ENCODE peak calls at places on chromosomes 7 and 10, in four cellular contexts. P is uterus, I is adrenal gland, J is heart left ventricle. L is an unnamed sample.

GRCh38 chr7:79806161-79806734 is 328.4 kb upstream of the GNAI1 start:
- DNase-seq in P (no peak), J (no peak), I (no peak), L (no peak)

GRCh38 chr10:78358406-78358805 is 324.7 kb downstream of the RPS24 start:
- DNase-seq in J (no peak), P (no peak), I (no peak), L (no peak)

GRCh38 chr7:46286346-46286745 is 365.3 kb upstream of the IGFBP3 start:
- DNase-seq in I (no peak), P (no peak), J (no peak), L (no peak)

GRCh38 chr10:122190553-122190952 is 80.5 kb upstream of the BTBD16 start:
- DNase-seq in I (no peak), P (no peak), J (no peak), L (no peak)

GRCh38 chr10:49738616-49739360 is 23.3 kb downstream of the OGDHL start:
- DNase-seq in P (no peak), I (no peak), J (no peak), L (no peak)

GRCh38 chr10:31147220-31147608 is 115.5 kb upstream of the ZNF438 start:
- DNase-seq in J (no peak), I (no peak), P (no peak), L (no peak)

GRCh38 chr7:103811997-103812396 is 177.5 kb downstream of the RELN start:
- DNase-seq in I (no peak), J (no peak), P (no peak), L (no peak)

GRCh38 chr10:92822964-92823363 is 25.4 kb upstream of the EXOC6 start:
- DNase-seq in I (no peak), J (no peak), P (no peak), L (no peak)

GRCh38 chr10:71766717-71767419 is 6.5 kb downstream of the VSIR start:
- DNase-seq in P (peak), J (peak), I (peak), L (peak)

GRCh38 chr7:143362126-143362961 is at the start of gene FAM131B:
- DNase-seq in P (no peak), J (no peak), I (no peak), L (no peak)

GRCh38 chr7:34709771-34710170 is 51.8 kb downstream of the NPSR1 start:
- DNase-seq in J (no peak), I (no peak), P (no peak), L (no peak)

GRCh38 chr10:98536551-98536950 is 89.8 kb upstream of the HPS1 start:
- DNase-seq in J (no peak), P (no peak), I (no peak), L (no peak)

GRCh38 chr7:74542558-74543117 is 88.9 kb downstream of the GTF2IRD1 start:
- DNase-seq in J (peak), P (no peak), I (peak), L (peak)

GRCh38 chr10:62830577-62831122 is 14.5 kb upstream of the EGR2 start:
- DNase-seq in J (no peak), I (peak), P (no peak), L (no peak)

GRCh38 chr7:150993511-150993910 is 2.7 kb downstream of the NOS3 start:
- DNase-seq in I (peak), J (peak), P (no peak), L (no peak)
- TF ChIP-seq POLR2A in I (no peak), J (peak), P (no peak), L (no peak)

DNA sequence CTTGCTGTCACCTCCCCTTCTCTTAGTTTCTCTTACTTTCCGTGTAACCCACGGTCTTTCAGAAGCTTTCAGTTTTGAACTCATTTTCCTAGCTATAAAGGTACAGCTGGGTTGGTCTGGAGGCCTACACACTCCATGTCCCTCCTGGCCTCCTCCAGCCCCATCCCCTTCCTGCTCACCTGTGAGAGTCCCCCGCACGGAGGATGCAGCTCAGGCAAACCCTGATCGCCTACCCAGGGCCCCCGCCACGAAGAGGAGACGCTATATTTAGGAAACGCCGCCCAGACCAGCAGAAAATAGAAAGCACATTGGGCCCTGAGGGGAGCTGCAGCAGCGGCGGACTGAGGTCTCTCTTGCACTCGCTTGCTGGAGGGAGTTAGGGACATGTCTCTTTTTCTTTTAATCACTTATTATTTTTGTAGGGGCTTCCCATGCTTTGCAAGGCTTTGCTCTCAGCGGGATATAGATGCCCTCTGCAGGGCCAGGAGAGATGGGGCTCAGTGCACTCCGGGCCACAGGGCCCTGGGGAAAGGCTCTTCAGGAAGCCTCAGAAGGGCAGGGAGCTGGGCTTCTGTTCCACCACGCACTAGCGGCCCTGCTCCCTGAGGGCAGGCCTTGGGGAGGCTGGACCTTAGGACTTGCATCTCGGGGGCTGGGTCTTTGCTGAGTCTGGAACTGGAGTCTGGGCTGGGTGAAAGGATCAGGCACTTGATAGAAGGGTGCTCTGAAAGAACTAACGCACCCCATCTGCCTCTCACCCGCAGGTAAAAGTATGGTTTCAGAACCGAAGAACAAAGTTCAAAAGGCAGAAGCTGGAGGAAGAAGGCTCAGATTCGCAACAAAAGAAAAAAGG is 5.0 kb downstream of the EMX2 start:
- DNase-seq in I (no peak), J (no peak), P (no peak), L (no peak)
- H3K4me3 ChIP-seq in I (no peak), J (no peak), P (peak), L (no peak)

GRCh38 chr7:100880645-100881044 is 5.7 kb downstream of the SRRT start:
- DNase-seq in I (no peak), J (no peak), P (no peak), L (no peak)
- TF ChIP-seq POLR2A in I (no peak), J (no peak), P (no peak), L (no peak)

DNA sequence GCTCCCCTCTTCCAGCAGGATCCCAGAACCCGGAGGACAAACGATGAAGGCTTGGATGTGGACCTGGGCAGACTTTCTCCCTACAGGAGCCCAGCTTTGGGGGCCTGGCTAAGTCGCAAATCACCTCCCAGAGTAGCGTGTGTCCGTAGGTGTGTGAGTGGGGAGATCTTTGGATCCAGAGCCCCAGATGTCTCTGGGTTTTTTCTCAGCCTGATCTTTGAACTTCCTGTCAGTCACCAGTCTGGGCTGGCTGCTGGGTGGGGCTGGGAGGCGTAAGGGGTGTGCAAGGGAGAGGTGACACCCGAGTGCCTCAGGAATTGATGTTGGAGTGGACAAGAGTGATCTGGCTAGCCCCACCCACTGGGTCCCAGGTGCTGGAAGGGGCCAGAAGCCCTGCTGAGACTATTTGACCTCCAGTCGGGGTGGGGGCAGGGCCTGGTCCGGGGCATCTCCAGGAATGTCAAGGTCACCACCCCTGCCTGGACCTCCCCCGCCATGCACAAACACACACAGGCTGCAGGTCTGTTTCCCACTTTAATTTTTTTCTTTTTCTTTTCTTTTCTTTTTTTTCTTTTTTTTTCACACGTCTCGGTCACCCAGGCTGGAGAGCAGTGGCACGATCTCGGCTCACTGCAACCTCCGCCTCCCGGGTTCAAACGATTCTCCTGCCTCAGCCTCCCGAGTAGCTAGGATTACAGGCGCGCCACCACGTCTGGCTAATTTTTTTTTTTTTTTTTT is at the start of gene MOGAT3:
- DNase-seq in P (no peak), J (no peak), I (no peak), L (no peak)
- H3K4me3 ChIP-seq in P (no peak), J (no peak), I (no peak), L (no peak)

DNA sequence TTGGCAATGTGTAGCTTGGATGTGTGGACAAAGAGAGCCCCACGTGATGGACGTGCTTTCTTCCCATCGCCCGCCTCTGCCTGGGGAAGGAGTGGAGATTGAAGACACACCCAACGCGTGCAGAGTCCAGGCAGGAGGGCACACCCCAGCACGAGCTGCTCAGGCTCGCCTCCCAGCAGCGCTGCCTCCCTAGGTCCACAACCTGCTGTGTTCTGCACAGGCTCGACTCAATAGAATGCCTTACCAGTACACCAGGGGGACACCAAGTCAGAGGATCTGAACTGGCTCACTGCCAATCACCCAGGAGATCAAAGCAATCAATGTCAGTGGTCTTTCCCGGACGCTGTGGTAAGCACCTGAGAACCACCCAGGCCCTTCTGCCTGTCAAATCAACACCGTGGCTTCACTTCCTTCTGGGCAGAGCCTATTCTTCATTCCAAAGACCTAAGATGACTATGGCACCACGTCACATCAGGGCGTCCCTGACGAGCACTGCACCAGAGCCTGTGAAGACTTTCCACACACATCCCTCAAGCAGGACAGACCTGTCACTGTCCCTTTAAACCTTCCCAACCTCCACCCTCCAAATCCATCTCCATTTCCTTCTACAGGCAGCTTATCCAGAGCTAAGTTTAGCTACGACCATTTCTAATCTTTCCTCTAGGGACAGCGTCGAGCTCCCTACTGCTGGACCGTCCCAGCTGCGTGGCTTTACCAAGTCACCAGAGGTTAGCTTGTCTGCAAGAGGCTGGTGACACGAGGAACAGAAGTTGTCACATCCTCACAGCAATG is 72.3 kb downstream of the AMZ1 start:
- DNase-seq in P (peak), J (no peak), I (peak), L (peak)
- TF ChIP-seq POLR2A in P (no peak), J (no peak), I (no peak), L (no peak)

GRCh38 chr7:114082567-114082933 is 163.7 kb upstream of the PPP1R3A start:
- DNase-seq in P (no peak), J (no peak), I (no peak), L (no peak)
- H3K4me3 ChIP-seq in P (peak), J (peak), I (no peak), L (no peak)

GRCh38 chr10:74150151-74151056 is at the start of gene AP3M1:
- DNase-seq in I (peak), J (peak), P (peak), L (peak)
- TF ChIP-seq POLR2A in I (no peak), J (no peak), P (no peak), L (no peak)

GRCh38 chr10:132704008-132704814 is 81.7 kb downstream of the NKX6-2 start:
- DNase-seq in P (no peak), J (peak), I (no peak), L (no peak)

GRCh38 chr10:132703305-132704007 is 82.5 kb downstream of the NKX6-2 start:
- DNase-seq in P (no peak), I (no peak), J (peak), L (no peak)

GRCh38 chr10:132706701-132707100 is 79.2 kb downstream of the NKX6-2 start:
- DNase-seq in I (no peak), J (peak), P (no peak), L (no peak)

GRCh38 chr10:132705943-132706342 is 80.0 kb downstream of the NKX6-2 start:
- DNase-seq in I (no peak), P (no peak), J (no peak), L (no peak)

DNA sequence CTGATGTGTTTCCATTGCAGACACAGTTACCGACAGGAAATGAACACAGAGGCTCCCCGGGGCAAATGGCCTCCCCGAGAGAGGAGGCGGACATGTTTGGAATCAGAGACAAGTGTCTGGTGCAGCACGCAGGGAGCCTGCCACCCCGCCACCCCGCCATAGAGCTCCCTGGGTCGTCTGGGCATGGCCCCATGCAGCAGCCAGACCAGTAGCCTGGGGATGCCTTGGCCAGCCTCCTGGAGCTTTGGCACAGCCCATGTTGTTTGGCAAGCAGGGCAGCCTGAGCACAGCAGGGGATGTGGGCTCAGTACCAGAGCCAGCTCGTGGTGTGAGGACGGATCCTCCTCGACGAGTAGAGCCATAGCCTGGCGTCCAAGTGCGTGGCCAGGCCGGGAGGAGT is 80.8 kb downstream of the NKX6-2 start:
- DNase-seq in P (no peak), I (no peak), J (peak), L (no peak)
- H3K4me3 ChIP-seq in P (no peak), I (no peak), J (no peak), L (no peak)

L was measured in lower leg skin.